ENCODE peak calls at places on chromosome 22, in seven cellular contexts. F is small intestine, M is foreskin fibroblast, X is left colon, J is right lobe of liver, B is T1000, W is GM10248. T is an unnamed sample.

GRCh38 chr22:44108076-44108475 is 72.6 kb upstream of the PARVG start:
- DNase-seq in F (no peak), M (no peak), X (no peak), J (no peak), B (no peak), W (no peak), T (no peak)

GRCh38 chr22:28882545-28882877 is 861 bp upstream of the ZNRF3 start:
- DNase-seq in F (no peak), M (no peak), X (no peak), J (no peak), B (no peak), W (no peak), T (no peak)

GRCh38 chr22:48633996-48634836 is 1193.5 kb downstream of the BRD1 start:
- DNase-seq in F (no peak), M (no peak), X (no peak), J (no peak), B (no peak), W (no peak), T (no peak)

GRCh38 chr22:43007519-43008102 is 7.3 kb downstream of the PACSIN2 start:
- DNase-seq in F (peak), M (peak), X (peak), J (no peak), B (no peak), W (no peak), T (no peak)

GRCh38 chr22:24208012-24208749 is 26.9 kb downstream of the SUSD2 start:
- DNase-seq in F (peak), M (peak), X (no peak), J (no peak), B (peak), W (no peak), T (no peak)

GRCh38 chr22:39917776-39918493 is 17.1 kb downstream of the GRAP2 start:
- DNase-seq in F (no peak), M (no peak), X (no peak), J (no peak), B (no peak), W (no peak), T (no peak)

GRCh38 chr22:30324008-30324730 is 2.6 kb downstream of the TBC1D10A start:
- DNase-seq in F (peak), M (no peak), X (no peak), J (no peak), B (no peak), W (no peak), T (no peak)

GRCh38 chr22:23512738-23513137 is 67.4 kb downstream of the IGLL1 start:
- DNase-seq in F (no peak), M (no peak), X (no peak), J (no peak), B (no peak), W (no peak), T (no peak)

GRCh38 chr22:36027960-36028645 is 521 bp downstream of the RBFOX2 start:
- DNase-seq in F (peak), M (no peak), X (peak), J (no peak), B (no peak), W (peak), T (peak)

GRCh38 chr22:26139320-26139719 is 29.9 kb upstream of the SEZ6L start:
- DNase-seq in F (no peak), M (no peak), X (no peak), J (no peak), B (no peak), W (no peak), T (no peak)

GRCh38 chr22:41799486-41800347 is 762 bp upstream of the CCDC134 start:
- DNase-seq in F (peak), M (peak), X (peak), J (peak), B (no peak), W (peak), T (peak)

GRCh38 chr22:41382098-41382578 is 396 bp downstream of the TEF start:
- DNase-seq in F (peak), M (no peak), X (peak), J (peak), B (no peak), W (peak), T (no peak)

GRCh38 chr22:37492428-37493344 is 6.5 kb upstream of the MFNG start:
- DNase-seq in F (no peak), M (peak), X (no peak), J (no peak), B (no peak), W (peak), T (peak)

GRCh38 chr22:28882878-28883656 is at the start of gene ZNRF3:
- DNase-seq in F (peak), M (peak), X (peak), J (peak), B (peak), W (peak), T (peak)

GRCh38 chr22:18970948-18971315 is 34.8 kb upstream of the PRODH start:
- DNase-seq in F (no peak), M (no peak), X (no peak), J (no peak), B (no peak), W (no peak), T (no peak)

GRCh38 chr22:43539572-43540533 is 128.0 kb downstream of the MPPED1 start:
- DNase-seq in F (no peak), M (no peak), X (no peak), J (no peak), B (no peak), W (no peak), T (no peak)

GRCh38 chr22:41512421-41513194 is 31.7 kb downstream of the POLR3H start:
- DNase-seq in F (no peak), M (peak), X (no peak), J (no peak), B (peak), W (no peak), T (peak)

GRCh38 chr22:45006101-45006872 is 3.5 kb downstream of the PHF21B start:
- DNase-seq in F (no peak), M (no peak), X (no peak), J (no peak), B (no peak), W (no peak), T (peak)

GRCh38 chr22:37659066-37659896 is 758 bp downstream of the PDXP start:
- DNase-seq in F (peak), M (no peak), X (peak), J (peak), B (no peak), W (no peak), T (no peak)

GRCh38 chr22:31211504-31211861 is 615 bp upstream of the LIMK2 start:
- DNase-seq in F (no peak), M (no peak), X (no peak), J (no peak), B (no peak), W (no peak), T (no peak)

GRCh38 chr22:30005213-30005857 is 74.9 kb upstream of the HORMAD2 start:
- DNase-seq in F (peak), M (peak), X (peak), J (peak), B (peak), W (peak), T (peak)

GRCh38 chr22:41808400-41808799 is 7.9 kb downstream of the CCDC134 start:
- DNase-seq in F (no peak), M (no peak), X (no peak), J (no peak), B (no peak), W (no peak), T (no peak)

T was measured in neuronal stem cell.